ENCODE peak calls at places on chromosomes 4 and X, in four cellular contexts. One of them, this sample, is unnamed.

GRCh38 chr4:182343435-182343834 is 100.2 kb downstream of the TENM3 start:
- DNase-seq in cardiac muscle cell: no peak
- DNase-seq in endodermal cell: peak; percentile 67
- DNase-seq in tibial nerve: no peak
- DNase-seq in this sample: no peak

GRCh38 chr4:39846135-39846534 is 131.6 kb downstream of the PDS5A start:
- DNase-seq in cardiac muscle cell: no peak
- DNase-seq in endodermal cell: no peak
- DNase-seq in tibial nerve: no peak
- DNase-seq in this sample: peak; percentile 41

GRCh38 chrX:18674417-18674787 is 2.5 kb upstream of the RS1 start:
- DNase-seq in cardiac muscle cell: no peak
- DNase-seq in tibial nerve: no peak
- DNase-seq in endodermal cell: peak; percentile 67
- DNase-seq in this sample: no peak

GRCh38 chr4:6873792-6874461 is 35.7 kb upstream of the TBC1D14 start:
- DNase-seq in cardiac muscle cell: peak; percentile 80
- DNase-seq in endodermal cell: peak; percentile 91
- DNase-seq in tibial nerve: peak; percentile 72
- DNase-seq in this sample: peak; percentile 12

GRCh38 chr4:129362685-129363274 is 266.8 kb downstream of the C4orf33 start:
- DNase-seq in tibial nerve: peak; percentile 74
- DNase-seq in cardiac muscle cell: peak; percentile 84
- DNase-seq in endodermal cell: peak; percentile 75
- DNase-seq in this sample: peak; percentile 38

GRCh38 chrX:139851730-139852129 is 81.1 kb downstream of the ATP11C start:
- DNase-seq in cardiac muscle cell: no peak
- DNase-seq in endodermal cell: no peak
- DNase-seq in tibial nerve: no peak
- DNase-seq in this sample: no peak

GRCh38 chrX:16282209-16282608 is 114.9 kb downstream of the MAGEB17 start:
- DNase-seq in cardiac muscle cell: no peak
- DNase-seq in tibial nerve: no peak
- DNase-seq in endodermal cell: no peak
- DNase-seq in this sample: no peak

GRCh38 chr4:104749062-104749461 is 254.4 kb upstream of the CXXC4 start:
- DNase-seq in tibial nerve: no peak
- DNase-seq in cardiac muscle cell: no peak
- DNase-seq in endodermal cell: no peak
- DNase-seq in this sample: no peak

GRCh38 chrX:68932611-68933010 is 103.8 kb downstream of the EFNB1 start:
- DNase-seq in cardiac muscle cell: no peak
- DNase-seq in tibial nerve: no peak
- DNase-seq in endodermal cell: no peak
- DNase-seq in this sample: no peak

GRCh38 chrX:123475068-123475724 is 257.7 kb downstream of the THOC2 start:
- DNase-seq in cardiac muscle cell: no peak
- DNase-seq in endodermal cell: no peak
- DNase-seq in tibial nerve: no peak
- DNase-seq in this sample: no peak

GRCh38 chr4:2943364-2944090 is 19.7 kb downstream of the NOP14 start:
- DNase-seq in tibial nerve: no peak
- DNase-seq in endodermal cell: peak; percentile 33
- DNase-seq in cardiac muscle cell: no peak
- DNase-seq in this sample: no peak
- H3K9me3 ChIP-seq in tibial nerve: no peaks in the 10 kb centered on the region
- H3K9me3 ChIP-seq in endodermal cell: no peaks in the 10 kb centered on the region
- H3K9me3 ChIP-seq in cardiac muscle cell: no peaks in the 10 kb centered on the region
- H3K9me3 ChIP-seq in this sample: no peaks in the 10 kb centered on the region

DNA sequence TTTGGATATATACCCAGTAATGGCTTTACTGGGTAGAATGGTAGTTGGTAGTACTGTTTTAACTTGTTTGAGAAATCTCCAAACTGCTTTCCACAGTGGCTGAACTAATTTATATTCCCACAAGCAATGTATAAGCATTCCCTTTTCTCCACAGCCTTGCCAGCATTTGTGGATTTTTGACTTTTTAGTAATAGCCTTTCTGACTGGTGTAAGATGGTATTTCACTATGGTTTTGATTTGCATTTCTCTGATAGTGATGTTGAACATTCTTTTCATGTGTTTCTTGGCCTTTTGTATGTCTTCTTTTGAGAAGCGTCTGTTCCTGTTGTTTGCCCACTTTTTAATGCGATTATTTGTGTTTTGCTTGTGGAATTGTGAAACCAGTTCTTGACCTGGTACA is 290.5 kb downstream of the BMPR1B start:
- DNase-seq in cardiac muscle cell: no peak
- DNase-seq in endodermal cell: no peak
- DNase-seq in tibial nerve: no peak
- DNase-seq in this sample: no peak
- H3K27ac ChIP-seq in cardiac muscle cell: no peak overlapping the region
- H3K27ac ChIP-seq in endodermal cell: no peak overlapping the region
- H3K27ac ChIP-seq in tibial nerve: no peak overlapping the region
- H3K27ac ChIP-seq in this sample: no peak overlapping the region

GRCh38 chrX:20348139-20348538 is 81.4 kb upstream of the RPS6KA3 start:
- DNase-seq in tibial nerve: no peak
- DNase-seq in cardiac muscle cell: no peak
- DNase-seq in endodermal cell: no peak
- DNase-seq in this sample: no peak
- H3K27me3 ChIP-seq in tibial nerve: no peaks in the 10 kb centered on the region
- H3K27me3 ChIP-seq in cardiac muscle cell: no peaks in the 10 kb centered on the region
- H3K27me3 ChIP-seq in endodermal cell: no peaks in the 10 kb centered on the region
- H3K27me3 ChIP-seq in this sample: no peaks in the 10 kb centered on the region

GRCh38 chr4:87458913-87459312 is 36.5 kb downstream of the NUDT9 start:
- DNase-seq in cardiac muscle cell: no peak
- DNase-seq in endodermal cell: no peak
- DNase-seq in tibial nerve: no peak
- DNase-seq in this sample: no peak
- H3K9me3 ChIP-seq in cardiac muscle cell: no peaks in the 10 kb centered on the region
- H3K9me3 ChIP-seq in endodermal cell: peaks cover 7% of the 10 kb centered on the region
- H3K9me3 ChIP-seq in tibial nerve: no peaks in the 10 kb centered on the region
- H3K9me3 ChIP-seq in this sample: no peaks in the 10 kb centered on the region

DNA sequence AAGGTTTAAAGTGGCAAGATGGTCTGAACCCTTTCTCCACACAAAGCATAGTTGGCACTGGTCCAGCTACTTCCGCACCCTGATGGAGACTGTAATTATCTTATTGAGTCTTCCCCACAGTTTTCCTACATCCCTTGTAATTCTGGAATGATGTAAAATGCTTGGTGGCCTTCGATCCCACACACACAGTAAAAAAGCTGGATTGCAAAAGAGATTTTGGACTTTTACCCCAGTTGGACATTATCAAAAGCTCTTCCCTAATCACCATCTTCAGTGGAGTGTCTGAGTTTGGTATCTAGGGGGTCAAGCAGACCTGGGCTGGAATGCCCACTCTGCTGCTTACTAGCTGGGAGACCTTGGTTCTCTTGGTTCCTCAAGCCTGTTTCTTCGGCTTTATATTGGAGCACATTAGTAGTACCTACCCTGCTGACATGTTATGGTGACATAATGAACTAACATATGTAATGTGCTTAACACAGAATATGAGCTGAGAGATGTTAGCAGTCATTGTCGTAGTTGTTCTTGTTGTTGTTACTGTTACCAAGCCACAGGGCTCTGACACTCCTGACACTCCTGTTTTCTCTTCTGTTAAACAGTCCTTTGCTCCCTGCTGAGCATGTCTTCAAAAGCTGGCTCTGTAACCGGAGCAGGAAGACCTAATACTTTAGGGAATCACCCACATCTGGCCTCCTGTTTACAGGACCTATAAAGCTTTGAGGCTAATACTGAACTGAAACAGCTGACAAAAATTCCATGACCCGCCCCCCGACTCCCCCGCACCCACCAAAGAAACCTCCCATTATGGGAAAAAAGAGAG is 4.8 kb downstream of the SRPX2 start:
- DNase-seq in tibial nerve: no peak
- DNase-seq in cardiac muscle cell: no peak
- DNase-seq in endodermal cell: peak; percentile 55
- DNase-seq in this sample: no peak
- H3K27ac ChIP-seq in tibial nerve: peak overlapping the region; percentile 88
- H3K27ac ChIP-seq in cardiac muscle cell: no peak overlapping the region
- H3K27ac ChIP-seq in endodermal cell: no peak overlapping the region
- H3K27ac ChIP-seq in this sample: peak overlapping the region; percentile 57

DNA sequence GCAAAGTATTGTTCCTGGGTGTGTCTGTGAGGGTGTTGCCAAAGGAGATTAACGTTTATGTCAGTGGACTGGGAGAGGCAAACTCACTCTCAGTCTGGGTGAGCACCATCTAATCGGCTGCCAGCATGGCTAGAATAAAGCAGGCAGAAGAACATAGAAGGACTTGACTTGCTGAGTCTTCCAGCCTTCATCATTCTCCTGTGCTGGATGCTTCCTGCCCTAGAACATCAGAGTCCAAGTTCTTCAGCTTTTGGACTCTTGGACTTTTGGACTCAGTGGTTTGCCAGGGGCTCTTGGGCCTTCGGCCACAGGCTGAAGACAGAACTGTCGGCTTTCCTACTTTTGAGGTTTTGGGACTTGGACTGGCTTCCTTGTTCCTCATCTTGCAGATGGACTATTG is 15.3 kb upstream of the ENPP6 start:
- DNase-seq in tibial nerve: no peak
- DNase-seq in endodermal cell: no peak
- DNase-seq in cardiac muscle cell: no peak
- DNase-seq in this sample: no peak
- H3K27me3 ChIP-seq in tibial nerve: no peaks in the 10 kb centered on the region
- H3K27me3 ChIP-seq in endodermal cell: no peaks in the 10 kb centered on the region
- H3K27me3 ChIP-seq in cardiac muscle cell: no peaks in the 10 kb centered on the region
- H3K27me3 ChIP-seq in this sample: no peaks in the 10 kb centered on the region

GRCh38 chr4:234178-234577 is 71.1 kb downstream of the ZNF732 start:
- DNase-seq in tibial nerve: no peak
- DNase-seq in endodermal cell: no peak
- DNase-seq in cardiac muscle cell: no peak
- DNase-seq in this sample: no peak

GRCh38 chr4:236028-236427 is 69.2 kb downstream of the ZNF732 start:
- DNase-seq in cardiac muscle cell: no peak
- DNase-seq in endodermal cell: no peak
- DNase-seq in tibial nerve: no peak
- DNase-seq in this sample: no peak
- H3K9me3 ChIP-seq in cardiac muscle cell: no peaks in the 10 kb centered on the region
- H3K9me3 ChIP-seq in endodermal cell: peaks cover 85% of the 10 kb centered on the region
- H3K9me3 ChIP-seq in tibial nerve: no peaks in the 10 kb centered on the region
- H3K9me3 ChIP-seq in this sample: no peaks in the 10 kb centered on the region